ENCODE peak calls at places on chromosomes 5 and 9, in nine cellular contexts. S is H1, D is substantia nigra, Z is heart right ventricle, M is stomach, A is GM23338, W is HL-60, K is OCI-LY7, J is brain microvascular endothelial cell. C is an unnamed sample.

GRCh38 chr5:122713026-122713425 is 61.9 kb upstream of the SNX2 start:
- DNase-seq in S (no peak), D (no peak), Z (no peak), M (no peak), A (no peak), W (no peak), K (no peak), J (no peak), C (no peak)

GRCh38 chr5:35031276-35031675 is 16.5 kb downstream of the AGXT2 start:
- DNase-seq in S (no peak), D (no peak), Z (no peak), M (no peak), A (peak; percentile 35), W (no peak), K (no peak), J (no peak), C (no peak)

GRCh38 chr5:126368239-126368812 is 54.9 kb upstream of the GRAMD2B start:
- DNase-seq in S (peak; percentile 54), D (no peak), Z (no peak), M (no peak), A (peak; percentile 88), W (no peak), K (no peak), J (no peak), C (no peak)

GRCh38 chr5:138622051-138622450 is 46.9 kb upstream of the HSPA9 start:
- DNase-seq in S (no peak), D (no peak), Z (no peak), M (no peak), A (peak; percentile 72), W (no peak), K (no peak), J (no peak), C (no peak)

GRCh38 chr9:3569529-3569928 is 43.7 kb upstream of the RFX3 start:
- DNase-seq in S (no peak), D (no peak), Z (no peak), M (no peak), A (no peak), W (no peak), K (no peak), J (no peak), C (no peak)

GRCh38 chr9:132795511-132796303 is 82.4 kb downstream of the AK8 start:
- DNase-seq in S (no peak), D (no peak), Z (no peak), M (no peak), A (no peak), W (no peak), K (no peak), J (no peak), C (no peak)

GRCh38 chr9:104750185-104750762 is 2.8 kb downstream of the NIPSNAP3A start:
- DNase-seq in S (no peak), D (no peak), Z (no peak), M (no peak), A (no peak), W (no peak), K (peak; percentile 59), J (no peak), C (no peak)

GRCh38 chr5:5637163-5637562 is 214.7 kb downstream of the ICE1 start:
- DNase-seq in S (no peak), D (no peak), Z (no peak), M (no peak), A (no peak), W (no peak), K (no peak), J (no peak), C (no peak)

DNA sequence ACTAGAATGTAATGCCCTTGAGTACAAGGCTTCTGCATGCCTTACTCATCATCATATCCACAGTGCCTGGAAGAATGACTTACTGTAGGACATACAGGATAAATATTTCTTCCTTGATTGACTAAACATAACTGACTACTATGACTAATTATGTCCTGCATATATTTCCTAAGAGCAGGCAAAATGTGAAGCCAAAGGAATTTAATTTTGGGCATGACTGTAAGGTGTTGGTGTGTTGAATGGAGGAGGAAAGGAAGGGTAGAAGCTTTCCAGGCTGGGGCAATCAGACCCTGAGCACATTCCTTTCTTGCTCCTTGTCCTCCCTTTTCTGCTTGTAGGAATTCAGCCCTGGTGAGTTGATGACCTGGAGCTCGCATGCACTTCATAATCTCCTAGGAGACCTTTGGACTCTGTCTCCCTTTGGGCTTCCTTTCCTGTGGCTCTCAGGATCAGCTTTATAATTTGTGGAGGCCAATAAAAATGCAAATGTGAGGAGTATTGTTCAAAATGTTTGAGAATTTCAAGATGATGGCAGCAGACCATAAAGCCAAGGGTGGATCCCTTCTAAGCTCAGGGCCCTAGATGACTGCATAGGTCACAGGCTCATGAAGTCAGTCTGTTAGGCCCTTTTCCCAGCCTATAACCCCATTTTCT is 174.0 kb downstream of the HMHB1 start:
- DNase-seq in S (no peak), D (no peak), Z (no peak), M (no peak), A (no peak), W (no peak), K (no peak), J (peak; percentile 51), C (peak; percentile 18)
- H3K27ac ChIP-seq in S (no peak overlapping the region), D (no peak overlapping the region), Z (no peak overlapping the region), M (no peak overlapping the region), A (no peak overlapping the region), W (no peak overlapping the region), K (no peak overlapping the region), J (peak overlapping the region; percentile 4), C (no peak overlapping the region)

DNA sequence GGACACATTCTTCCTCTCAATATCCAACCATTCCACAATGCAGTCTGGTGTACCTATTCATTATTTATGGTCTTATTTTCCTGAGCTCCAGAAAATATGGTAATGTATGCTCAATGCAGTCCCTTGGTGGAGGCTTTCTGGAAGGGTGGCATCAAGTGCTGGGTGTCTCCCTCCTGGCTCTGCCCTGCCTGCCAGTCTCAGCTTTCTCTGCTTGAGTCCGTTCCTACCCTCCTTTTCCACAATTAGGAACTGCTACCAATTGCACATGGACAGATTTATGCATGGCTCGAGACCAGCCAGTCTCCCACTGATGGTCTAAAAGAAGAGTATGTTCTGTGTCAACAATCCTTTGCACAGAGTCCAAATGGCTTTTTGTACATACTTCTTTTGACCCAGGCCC is 189.8 kb downstream of the TLE1 start:
- DNase-seq in S (no peak), D (no peak), Z (no peak), M (no peak), A (no peak), W (no peak), K (no peak), J (no peak), C (no peak)
- H3K27ac ChIP-seq in S (no peak overlapping the region), D (no peak overlapping the region), Z (peak overlapping the region; percentile 33), M (peak overlapping the region; percentile 48), A (no peak overlapping the region), W (no peak overlapping the region), K (no peak overlapping the region), J (no peak overlapping the region), C (no peak overlapping the region)

GRCh38 chr9:136513191-136513590 is 30.4 kb upstream of the SEC16A start:
- DNase-seq in S (no peak), D (no peak), Z (no peak), M (no peak), A (no peak), W (no peak), K (no peak), J (no peak), C (no peak)

GRCh38 chr9:136510561-136510960 is 27.7 kb upstream of the SEC16A start:
- DNase-seq in S (no peak), D (no peak), Z (no peak), M (no peak), A (no peak), W (no peak), K (no peak), J (no peak), C (no peak)

GRCh38 chr9:136511144-136511669 is 28.4 kb upstream of the SEC16A start:
- DNase-seq in S (no peak), D (no peak), Z (no peak), M (no peak), A (no peak), W (no peak), K (no peak), J (no peak), C (no peak)

GRCh38 chr9:136512651-136513066 is 29.8 kb upstream of the SEC16A start:
- DNase-seq in S (no peak), D (no peak), Z (no peak), M (no peak), A (peak; percentile 39), W (no peak), K (peak; percentile 33), J (no peak), C (no peak)

DNA sequence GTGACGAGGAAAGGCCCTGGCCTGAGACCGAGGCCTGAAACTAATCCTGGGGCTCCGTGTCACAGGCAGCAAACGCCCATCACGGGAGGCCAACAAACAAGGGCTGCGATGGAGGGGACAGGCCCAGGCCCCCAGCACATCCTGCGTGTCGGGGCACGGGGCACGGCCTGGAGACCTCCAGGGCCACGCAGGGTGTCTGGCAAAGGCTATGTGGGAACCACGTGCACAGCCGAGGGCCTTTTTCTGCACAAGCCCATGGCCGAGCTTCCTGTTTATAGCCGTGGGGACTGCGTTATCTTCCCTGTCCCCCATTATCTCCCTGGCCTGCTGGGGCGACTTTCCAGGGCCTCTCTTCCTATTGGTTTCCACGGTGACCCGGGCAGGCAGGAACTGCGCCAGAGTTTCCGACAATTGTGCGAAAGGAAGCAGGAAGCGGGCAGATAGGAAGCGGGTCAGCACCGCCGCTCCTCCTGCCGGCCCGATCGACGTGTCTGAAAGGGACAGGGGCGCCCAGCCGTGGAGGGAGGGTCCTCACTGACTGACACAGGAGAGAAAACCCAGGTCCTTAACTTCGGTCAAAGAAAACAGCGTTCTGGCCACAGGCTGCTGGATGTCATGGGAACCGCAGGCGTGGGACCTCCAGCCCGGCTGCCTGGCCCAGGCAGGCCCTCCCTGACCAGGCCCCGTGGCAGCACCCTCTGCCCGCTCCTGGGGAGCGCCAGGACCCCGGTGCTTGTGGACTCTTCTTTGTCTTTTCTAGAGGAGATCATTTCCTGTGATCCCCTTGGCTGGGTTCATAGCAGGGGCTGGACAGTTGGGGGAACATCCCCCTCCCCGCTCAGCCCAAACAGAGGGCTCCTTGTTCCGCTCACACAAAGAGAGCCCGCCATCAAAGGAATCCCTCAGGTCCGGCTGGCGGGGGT is 29.1 kb upstream of the SEC16A start:
- DNase-seq in S (no peak), D (peak; percentile 50), Z (peak; percentile 85), M (no peak), A (no peak), W (no peak), K (no peak), J (no peak), C (no peak)
- H3K27ac ChIP-seq in S (no peak overlapping the region), D (peak overlapping the region; percentile 90), Z (peak overlapping the region; percentile 90), M (peak overlapping the region; percentile 70), A (no peak overlapping the region), W (no peak overlapping the region), K (no peak overlapping the region), J (no peak overlapping the region), C (no peak overlapping the region)

GRCh38 chr9:91889161-91889560 is 60.9 kb downstream of the ROR2 start:
- DNase-seq in S (no peak), D (no peak), Z (no peak), M (no peak), A (no peak), W (no peak), K (no peak), J (no peak), C (no peak)

GRCh38 chr9:91890662-91891061 is 59.4 kb downstream of the ROR2 start:
- DNase-seq in S (no peak), D (no peak), Z (no peak), M (no peak), A (no peak), W (no peak), K (no peak), J (no peak), C (no peak)

GRCh38 chr9:91896096-91896495 is 53.9 kb downstream of the ROR2 start:
- DNase-seq in S (no peak), D (no peak), Z (no peak), M (no peak), A (no peak), W (no peak), K (no peak), J (no peak), C (no peak)

GRCh38 chr9:91894023-91894422 is 56.0 kb downstream of the ROR2 start:
- DNase-seq in S (no peak), D (no peak), Z (no peak), M (no peak), A (no peak), W (no peak), K (no peak), J (no peak), C (no peak)

DNA sequence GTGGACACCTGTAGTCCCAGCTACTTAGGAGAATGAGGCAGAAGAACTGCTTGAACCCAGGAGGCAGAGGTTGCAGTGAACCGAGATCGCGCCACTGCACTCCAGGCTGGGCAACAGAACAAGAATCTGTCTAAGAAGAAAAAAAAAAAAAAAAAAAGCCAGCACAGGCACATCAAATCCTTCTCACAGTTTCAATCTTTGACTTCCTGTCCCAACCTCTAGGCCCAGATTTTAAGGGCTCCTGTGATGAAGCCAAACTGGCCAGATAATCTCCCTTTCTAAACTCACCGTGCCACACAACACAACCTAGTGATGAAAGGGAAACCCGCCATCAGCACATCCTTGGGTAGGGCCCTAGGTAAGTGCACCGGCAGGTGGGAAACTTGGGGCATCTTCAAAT is 58.1 kb downstream of the ROR2 start:
- DNase-seq in S (no peak), D (no peak), Z (no peak), M (no peak), A (no peak), W (no peak), K (no peak), J (no peak), C (no peak)
- H3K27ac ChIP-seq in S (no peak overlapping the region), D (no peak overlapping the region), Z (no peak overlapping the region), M (peak overlapping the region; percentile 20), A (no peak overlapping the region), W (no peak overlapping the region), K (no peak overlapping the region), J (no peak overlapping the region), C (no peak overlapping the region)